ENCODE peak calls at places on chromosomes 4 and X, in six cellular contexts. Y is colonic mucosa, Q is mammary epithelial cell, D is lower lobe of right lung, F is GM23248, G is psoas muscle. Z is an unnamed sample. For H3K4me1, the result is how much of the 10 kb centered on the place peaks cover.

GRCh38 chrX:9604111-9604907 is 139.5 kb downstream of the TBL1X start:
- DNase-seq in D (no peak), G (peak), Q (no peak), Y (no peak), F (peak), Z (peak)

GRCh38 chr4:119626420-119626819 is 2.2 kb downstream of the PDE5A start:
- DNase-seq in D (no peak), G (no peak), Q (no peak), Y (no peak), F (peak), Z (no peak)

GRCh38 chr4:101183658-101184373 is 163.5 kb downstream of the PPP3CA start:
- DNase-seq in G (no peak), Y (no peak), Q (peak), F (peak), D (no peak), Z (no peak)

GRCh38 chrX:109826954-109827708 is 94.1 kb upstream of the ACSL4 start:
- DNase-seq in G (no peak), Q (peak), F (peak), D (no peak), Y (no peak), Z (no peak)

GRCh38 chr4:38114435-38114834 is 154.2 kb downstream of the PTTG2 start:
- DNase-seq in F (peak), D (no peak), Q (no peak), Y (no peak), G (no peak), Z (no peak)

GRCh38 chr4:146916479-146917076 is 29.1 kb downstream of the TTC29 start:
- DNase-seq in G (no peak), F (peak), D (no peak), Y (no peak), Q (peak), Z (no peak)

GRCh38 chr4:22573198-22573597 is 57.3 kb upstream of the ADGRA3 start:
- DNase-seq in Q (peak), Y (peak), F (no peak), G (peak), D (peak), Z (peak)

GRCh38 chr4:26201119-26201518 is 119.7 kb upstream of the RBPJ start:
- DNase-seq in D (no peak), G (no peak), Q (no peak), F (peak), Y (no peak), Z (no peak)

GRCh38 chr4:141642711-141643110 is 6.3 kb downstream of the IL15 start:
- DNase-seq in Q (peak), D (no peak), G (no peak), F (no peak), Y (no peak), Z (no peak)

GRCh38 chrX:111098874-111099273 is 2.9 kb downstream of the PAK3 start:
- DNase-seq in Y (peak), G (no peak), D (peak), F (peak), Q (no peak), Z (no peak)

GRCh38 chr4:2411786-2412510 is 6.5 kb downstream of the ZFYVE28 start:
- DNase-seq in G (no peak), Y (no peak), Q (no peak), F (no peak), D (no peak), Z (no peak)

GRCh38 chr4:141039156-141039555 is 94.1 kb downstream of the RNF150 start:
- DNase-seq in Q (no peak), D (no peak), G (no peak), F (no peak), Y (no peak), Z (no peak)

GRCh38 chrX:103063918-103064434 is at the start of gene BEX1:
- DNase-seq in Y (no peak), G (no peak), D (peak), F (peak), Q (peak), Z (peak)

GRCh38 chrX:121853762-121854613 is 806.6 kb downstream of the GLUD2 start:
- DNase-seq in Q (no peak), F (no peak), Y (no peak), D (no peak), G (no peak), Z (no peak)

GRCh38 chrX:23822397-23822796 is 39.4 kb downstream of the SAT1 start:
- DNase-seq in F (peak), Y (peak), D (no peak), Q (no peak), G (no peak), Z (no peak)

GRCh38 chr4:183182873-183183725 is 84.0 kb downstream of the WWC2 start:
- DNase-seq in D (peak), G (peak), Y (no peak), Q (peak), F (peak), Z (no peak)

GRCh38 chr4:124321370-124321769 is 391.2 kb downstream of the ANKRD50 start:
- DNase-seq in Q (no peak), G (no peak), Y (no peak), D (no peak), F (peak), Z (no peak)

GRCh38 chr4:105990933-105991332 is 95.7 kb downstream of the NPNT start:
- DNase-seq in D (peak), Y (peak), G (peak), F (peak), Q (peak), Z (peak)

GRCh38 chrX:40854242-40854641 is 118.9 kb upstream of the MED14 start:
- DNase-seq in F (no peak), G (no peak), Y (no peak), Q (no peak), D (no peak), Z (no peak)

GRCh38 chrX:31931225-31931624 is 859.4 kb upstream of the FTHL17 start:
- DNase-seq in D (no peak), Q (peak), F (peak), Y (no peak), G (no peak), Z (no peak)

GRCh38 chr4:10998826-10999225 is 314.3 kb upstream of the CLNK start:
- DNase-seq in Q (no peak), G (no peak), D (no peak), F (no peak), Y (no peak), Z (no peak)

GRCh38 chrX:42220722-42221121 is 297.4 kb upstream of the CASK start:
- DNase-seq in Q (no peak), D (no peak), Y (no peak), F (no peak), G (no peak), Z (no peak)

DNA sequence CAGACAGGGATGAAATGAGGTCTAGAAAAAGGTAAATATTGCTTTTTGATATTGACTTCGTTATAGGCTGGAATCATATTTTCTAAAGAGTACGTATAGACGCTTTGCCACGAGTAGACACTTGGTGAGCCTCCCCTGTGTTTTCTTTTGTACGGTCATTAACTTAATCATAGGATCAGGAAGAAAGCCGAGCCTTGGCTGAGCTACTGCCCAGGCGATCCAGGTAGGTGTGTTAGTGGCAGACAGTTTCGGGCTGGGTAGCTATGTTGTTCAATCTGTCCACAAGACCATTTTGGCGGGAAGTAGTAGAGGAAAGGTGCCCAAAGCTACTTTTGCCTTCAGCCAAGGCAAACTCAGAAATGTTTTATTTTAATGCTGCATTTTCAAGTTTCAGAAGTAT is 8.8 kb downstream of the PRDM8 start:
- DNase-seq in Q (no peak), F (no peak), G (no peak), D (no peak), Y (no peak), Z (no peak)
- H3K4me1 ChIP-seq in Q (under half), F (under half), G (under half), D (under half), Y (under half), Z (under half)

GRCh38 chr4:134780244-134780643 is 578.7 kb upstream of the PABPC4L start:
- DNase-seq in D (no peak), Y (no peak), G (no peak), F (no peak), Q (no peak), Z (no peak)

GRCh38 chr4:134773497-134774000 is 572.0 kb upstream of the PABPC4L start:
- DNase-seq in D (no peak), Y (no peak), Q (no peak), G (no peak), F (no peak), Z (no peak)

DNA sequence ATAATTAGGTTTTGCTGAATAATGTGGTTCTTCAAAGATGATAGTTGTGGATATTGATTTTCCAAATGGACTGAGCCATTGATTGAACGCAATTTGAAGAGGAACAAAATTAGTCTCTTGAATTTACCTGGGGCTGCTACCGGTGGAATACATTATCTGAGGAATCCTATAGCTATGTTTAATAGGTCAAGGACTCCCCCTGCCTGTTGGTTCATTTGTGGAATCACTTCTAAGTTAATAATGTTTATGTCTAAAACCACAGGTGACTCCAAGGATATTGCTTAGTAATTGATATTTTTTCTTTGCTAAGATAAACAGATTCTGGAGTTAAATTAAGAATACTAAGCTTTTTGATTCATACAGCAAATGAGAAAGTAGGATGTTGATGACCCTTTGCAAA is 576.0 kb upstream of the PABPC4L start:
- DNase-seq in D (no peak), Y (no peak), F (no peak), G (no peak), Q (no peak), Z (no peak)
- H3K4me3 ChIP-seq in D (no peak), Y (no peak), F (no peak), G (no peak), Q (no peak), Z (no peak)

DNA sequence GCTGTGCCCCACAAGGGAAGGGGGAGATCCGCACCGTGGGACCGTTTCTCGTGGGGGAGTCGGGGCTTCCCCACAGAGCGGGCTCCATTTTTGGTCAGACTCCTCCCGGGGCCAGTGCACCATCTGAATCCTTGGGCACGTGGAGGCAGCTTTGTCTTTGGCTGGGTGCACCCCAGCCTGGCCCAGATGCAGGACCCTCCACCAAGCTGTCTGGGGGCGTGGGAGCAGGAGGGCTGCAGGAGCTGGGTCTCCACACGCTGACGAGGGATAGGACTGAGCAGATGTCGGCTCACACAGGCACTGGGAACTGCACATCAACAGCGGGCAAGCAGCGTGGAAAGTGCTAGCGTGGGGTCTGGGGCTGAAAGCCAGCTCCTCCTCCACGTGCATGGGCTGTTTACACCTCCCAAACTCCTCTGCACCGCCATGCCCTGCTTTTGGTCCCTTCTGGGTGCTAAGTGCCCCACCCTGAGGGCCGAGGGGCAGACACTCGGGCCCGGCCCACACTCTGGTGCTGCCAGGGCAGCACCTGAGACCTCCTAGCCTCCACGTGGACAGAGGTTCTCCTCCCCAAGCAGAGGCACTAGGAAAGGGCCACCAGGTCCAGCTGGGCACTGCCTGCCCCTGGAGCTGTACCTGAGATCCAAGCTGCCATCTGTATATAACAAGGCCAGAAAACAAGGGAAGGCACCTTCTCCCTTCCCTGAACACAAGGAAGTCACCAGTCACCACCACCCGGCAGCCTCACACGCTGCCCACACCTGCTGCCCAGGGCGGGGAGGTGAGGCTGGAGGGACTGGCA is 13.8 kb downstream of the DGKQ start:
- DNase-seq in Q (no peak), Y (no peak), F (no peak), G (no peak), D (no peak), Z (no peak)
- H3K4me1 ChIP-seq in Q (under half), Y (under half), F (under half), G (under half), D (under half), Z (under half)

GRCh38 chrX:18129694-18130093 is 91.0 kb downstream of the BEND2 start:
- DNase-seq in D (no peak), G (no peak), Q (no peak), Y (no peak), F (no peak), Z (no peak)
- H3K4me3 ChIP-seq in D (no peak), G (no peak), Q (no peak), Y (no peak), F (no peak), Z (no peak)

GRCh38 chr4:7715251-7716014 is 224.2 kb downstream of the AFAP1 start:
- DNase-seq in D (no peak), G (no peak), F (no peak), Y (no peak), Q (no peak), Z (no peak)

GRCh38 chr4:7714738-7715137 is 224.9 kb downstream of the AFAP1 start:
- DNase-seq in Q (no peak), Y (no peak), G (no peak), D (no peak), F (no peak), Z (no peak)

GRCh38 chr4:7713757-7714156 is 225.9 kb downstream of the AFAP1 start:
- DNase-seq in Y (no peak), G (no peak), D (no peak), Q (no peak), F (no peak), Z (no peak)

GRCh38 chr4:7716322-7716721 is 223.3 kb downstream of the AFAP1 start:
- DNase-seq in Y (no peak), F (no peak), Q (no peak), G (no peak), D (no peak), Z (no peak)

GRCh38 chr4:7714176-7714575 is 225.5 kb downstream of the AFAP1 start:
- DNase-seq in G (no peak), D (no peak), Q (no peak), Y (no peak), F (no peak), Z (no peak)
- H3K4me1 ChIP-seq in G (under half), D (under half), Q (under half), Y (under half), F (under half), Z (under half)

GRCh38 chr4:83240379-83240875 is 44.2 kb downstream of the COQ2 start:
- DNase-seq in Q (no peak), G (no peak), Y (no peak), F (no peak), D (no peak), Z (no peak)
- H3K4me3 ChIP-seq in Q (no peak), G (no peak), Y (no peak), F (no peak), D (no peak), Z (no peak)

GRCh38 chrX:17104433-17104832 is 158.0 kb downstream of the REPS2 start:
- DNase-seq in D (no peak), F (no peak), Y (no peak), Q (no peak), G (no peak), Z (no peak)
- H3K4me1 ChIP-seq in D (under half), F (under half), Y (under half), Q (under half), G (under half), Z (under half)

GRCh38 chrX:45191383-45191782 is 9.3 kb downstream of the DIPK2B start:
- DNase-seq in Q (no peak), D (no peak), Y (no peak), F (no peak), G (no peak), Z (no peak)
- H3K4me3 ChIP-seq in Q (no peak), D (no peak), Y (no peak), F (no peak), G (no peak), Z (no peak)

Z was measured in heart left ventricle.